ENCODE peak calls at places on chromosomes 12 and 14, in five cellular contexts. One of them, this sample, is unnamed.

GRCh38 chr14:34368115-34368970 is 93.7 kb downstream of the SPTSSA start:
- DNase-seq in heart left ventricle: no peak
- DNase-seq in HepG2: peak
- DNase-seq in IMR-90: peak
- DNase-seq in stomach: no peak
- DNase-seq in this sample: no peak

GRCh38 chr14:59695198-59695597 is 118.6 kb upstream of the CCDC175 start:
- DNase-seq in heart left ventricle: no peak
- DNase-seq in HepG2: no peak
- DNase-seq in IMR-90: no peak
- DNase-seq in stomach: no peak
- DNase-seq in this sample: no peak

GRCh38 chr14:35399083-35399807 is 5.3 kb downstream of the NFKBIA start:
- DNase-seq in heart left ventricle: no peak
- DNase-seq in HepG2: no peak
- DNase-seq in IMR-90: no peak
- DNase-seq in stomach: no peak
- DNase-seq in this sample: no peak

GRCh38 chr14:73815849-73816816 is 35.5 kb upstream of the PTGR2 start:
- DNase-seq in heart left ventricle: no peak
- DNase-seq in HepG2: no peak
- DNase-seq in IMR-90: peak
- DNase-seq in stomach: peak
- DNase-seq in this sample: no peak

GRCh38 chr14:62103497-62103896 is 341.3 kb downstream of the SNAPC1 start:
- DNase-seq in heart left ventricle: no peak
- DNase-seq in HepG2: no peak
- DNase-seq in IMR-90: no peak
- DNase-seq in stomach: no peak
- DNase-seq in this sample: no peak

GRCh38 chr12:70660620-70661219 is 23.5 kb upstream of the PTPRB start:
- DNase-seq in heart left ventricle: peak
- DNase-seq in HepG2: no peak
- DNase-seq in IMR-90: peak
- DNase-seq in stomach: no peak
- DNase-seq in this sample: no peak

GRCh38 chr14:74548881-74549280 is 55.3 kb downstream of the ISCA2 start:
- DNase-seq in heart left ventricle: peak
- DNase-seq in HepG2: no peak
- DNase-seq in IMR-90: peak
- DNase-seq in stomach: peak
- DNase-seq in this sample: no peak

GRCh38 chr14:105384041-105384557 is 14.2 kb upstream of the TEX22 start:
- DNase-seq in heart left ventricle: no peak
- DNase-seq in HepG2: no peak
- DNase-seq in IMR-90: no peak
- DNase-seq in stomach: no peak
- DNase-seq in this sample: no peak

GRCh38 chr12:65121956-65122469 is 908 bp upstream of the WIF1 start:
- DNase-seq in heart left ventricle: no peak
- DNase-seq in HepG2: no peak
- DNase-seq in IMR-90: no peak
- DNase-seq in stomach: no peak
- DNase-seq in this sample: no peak

GRCh38 chr12:93039062-93039461 is 110.0 kb upstream of the EEA1 start:
- DNase-seq in heart left ventricle: no peak
- DNase-seq in HepG2: no peak
- DNase-seq in IMR-90: peak
- DNase-seq in stomach: no peak
- DNase-seq in this sample: no peak

GRCh38 chr12:105226219-105226618 is 9.8 kb downstream of the APPL2 start:
- DNase-seq in heart left ventricle: peak
- DNase-seq in HepG2: no peak
- DNase-seq in IMR-90: peak
- DNase-seq in stomach: peak
- DNase-seq in this sample: no peak

GRCh38 chr12:19014243-19014642 is 115.3 kb upstream of the PLEKHA5 start:
- DNase-seq in heart left ventricle: no peak
- DNase-seq in HepG2: no peak
- DNase-seq in IMR-90: peak
- DNase-seq in stomach: no peak
- DNase-seq in this sample: no peak

GRCh38 chr12:65945457-65945856 is 121.2 kb downstream of the HMGA2 start:
- DNase-seq in heart left ventricle: no peak
- DNase-seq in HepG2: no peak
- DNase-seq in IMR-90: no peak
- DNase-seq in stomach: no peak
- DNase-seq in this sample: no peak

GRCh38 chr12:41032386-41032785 is 155.7 kb upstream of the PDZRN4 start:
- DNase-seq in heart left ventricle: no peak
- DNase-seq in HepG2: no peak
- DNase-seq in IMR-90: no peak
- DNase-seq in stomach: no peak
- DNase-seq in this sample: no peak

GRCh38 chr14:89638888-89639287 is 221.9 kb upstream of the FOXN3 start:
- DNase-seq in heart left ventricle: no peak
- DNase-seq in HepG2: no peak
- DNase-seq in IMR-90: no peak
- DNase-seq in stomach: no peak
- DNase-seq in this sample: no peak

GRCh38 chr14:104598039-104598438 is 6.5 kb downstream of the TMEM179 start:
- DNase-seq in heart left ventricle: no peak
- DNase-seq in HepG2: no peak
- DNase-seq in IMR-90: no peak
- DNase-seq in stomach: no peak
- DNase-seq in this sample: no peak

GRCh38 chr12:132614861-132615578 is 3.6 kb upstream of the P2RX2 start:
- DNase-seq in heart left ventricle: peak
- DNase-seq in HepG2: peak
- DNase-seq in IMR-90: peak
- DNase-seq in stomach: peak
- DNase-seq in this sample: no peak

GRCh38 chr12:120652671-120653435 is 12.4 kb downstream of the CABP1 start:
- DNase-seq in heart left ventricle: no peak
- DNase-seq in HepG2: no peak
- DNase-seq in IMR-90: no peak
- DNase-seq in stomach: no peak
- DNase-seq in this sample: no peak

GRCh38 chr12:127107744-127108143 is 1159.2 kb upstream of the TMEM132C start:
- DNase-seq in heart left ventricle: no peak
- DNase-seq in HepG2: no peak
- DNase-seq in IMR-90: no peak
- DNase-seq in stomach: no peak
- DNase-seq in this sample: no peak

GRCh38 chr14:95515080-95515489 is 1.4 kb downstream of the SYNE3 start:
- DNase-seq in heart left ventricle: no peak
- DNase-seq in HepG2: no peak
- DNase-seq in IMR-90: no peak
- DNase-seq in stomach: no peak
- DNase-seq in this sample: no peak

GRCh38 chr12:53761306-53761705 is 9.5 kb upstream of the CISTR start:
- DNase-seq in heart left ventricle: no peak
- DNase-seq in HepG2: no peak
- DNase-seq in IMR-90: no peak
- DNase-seq in stomach: no peak
- DNase-seq in this sample: no peak

DNA sequence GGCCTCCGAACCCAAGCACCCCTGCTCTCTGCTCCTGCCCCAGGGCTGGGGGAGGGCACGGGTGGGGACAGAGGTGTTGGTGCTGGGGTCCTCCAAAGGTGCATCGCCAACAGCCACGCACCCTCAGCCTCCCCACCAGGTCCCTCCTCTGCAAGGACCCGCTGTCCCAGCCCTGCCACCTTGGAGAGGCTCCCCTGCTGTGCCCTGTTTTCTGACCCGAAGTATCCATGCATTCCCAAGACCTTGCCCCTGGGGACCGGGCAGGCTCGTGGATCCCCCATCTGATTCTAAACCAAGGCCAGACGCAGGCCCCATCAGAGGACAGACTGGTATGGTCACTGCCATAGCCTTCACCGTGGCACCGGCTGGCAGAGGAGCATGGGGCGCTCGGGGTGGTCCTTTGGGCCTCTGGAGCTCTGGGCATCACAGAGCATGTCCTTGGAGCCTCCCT is 22.7 kb upstream of the BEGAIN start:
- DNase-seq in heart left ventricle: no peak
- DNase-seq in HepG2: no peak
- DNase-seq in IMR-90: no peak
- DNase-seq in stomach: no peak
- DNase-seq in this sample: no peak
- TF ChIP-seq POLR2A in heart left ventricle: no peak
- TF ChIP-seq POLR2A in HepG2: no peak
- TF ChIP-seq POLR2A in IMR-90: no peak
- TF ChIP-seq POLR2A in stomach: no peak
- TF ChIP-seq POLR2A in this sample: no peak

GRCh38 chr14:67882973-67883372 is 63.4 kb downstream of the RAD51B start:
- DNase-seq in heart left ventricle: no peak
- DNase-seq in HepG2: no peak
- DNase-seq in IMR-90: no peak
- DNase-seq in stomach: no peak
- DNase-seq in this sample: no peak

GRCh38 chr14:67881225-67881624 is 61.6 kb downstream of the RAD51B start:
- DNase-seq in heart left ventricle: no peak
- DNase-seq in HepG2: no peak
- DNase-seq in IMR-90: no peak
- DNase-seq in stomach: no peak
- DNase-seq in this sample: no peak

GRCh38 chr14:67875175-67876006 is 55.8 kb downstream of the RAD51B start:
- DNase-seq in heart left ventricle: no peak
- DNase-seq in HepG2: no peak
- DNase-seq in IMR-90: no peak
- DNase-seq in stomach: no peak
- DNase-seq in this sample: no peak

GRCh38 chr14:67883717-67884116 is 64.1 kb downstream of the RAD51B start:
- DNase-seq in heart left ventricle: no peak
- DNase-seq in HepG2: no peak
- DNase-seq in IMR-90: peak
- DNase-seq in stomach: no peak
- DNase-seq in this sample: no peak

DNA sequence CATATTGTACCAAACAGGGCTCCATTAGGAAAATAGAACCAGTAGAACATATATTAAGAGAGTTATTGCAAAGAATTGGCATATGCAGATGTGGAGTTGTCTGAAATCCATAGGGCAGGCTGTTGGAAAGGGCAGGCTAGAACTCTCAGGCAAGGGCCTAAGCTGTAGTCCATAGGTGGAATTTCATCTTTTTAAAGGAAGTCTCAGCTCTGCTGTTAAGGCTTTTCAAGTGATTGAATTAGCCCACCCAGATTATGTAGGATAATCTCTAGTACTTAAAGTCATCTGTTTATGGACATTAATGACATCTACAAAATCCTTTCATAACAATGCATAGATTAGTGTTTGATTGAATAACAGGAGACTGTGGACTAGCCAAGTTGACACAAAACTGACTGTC is 59.4 kb downstream of the RAD51B start:
- DNase-seq in heart left ventricle: no peak
- DNase-seq in HepG2: no peak
- DNase-seq in IMR-90: no peak
- DNase-seq in stomach: no peak
- DNase-seq in this sample: no peak
- H3K27ac ChIP-seq in heart left ventricle: no peak
- H3K27ac ChIP-seq in HepG2: no peak
- H3K27ac ChIP-seq in IMR-90: no peak
- H3K27ac ChIP-seq in stomach: no peak
- H3K27ac ChIP-seq in this sample: no peak

GRCh38 chr14:68936476-68936875 is 42.6 kb downstream of the ACTN1 start:
- DNase-seq in heart left ventricle: no peak
- DNase-seq in HepG2: no peak
- DNase-seq in IMR-90: no peak
- DNase-seq in stomach: no peak
- DNase-seq in this sample: no peak
- TF ChIP-seq POLR2A in heart left ventricle: no peak
- TF ChIP-seq POLR2A in HepG2: no peak
- TF ChIP-seq POLR2A in IMR-90: no peak
- TF ChIP-seq POLR2A in stomach: no peak
- TF ChIP-seq POLR2A in this sample: no peak

GRCh38 chr14:68404652-68405183 is 388.1 kb downstream of the ZFP36L1 start:
- DNase-seq in heart left ventricle: no peak
- DNase-seq in HepG2: no peak
- DNase-seq in IMR-90: peak
- DNase-seq in stomach: no peak
- DNase-seq in this sample: no peak

GRCh38 chr14:68402525-68403101 is 390.3 kb downstream of the ZFP36L1 start:
- DNase-seq in heart left ventricle: no peak
- DNase-seq in HepG2: no peak
- DNase-seq in IMR-90: no peak
- DNase-seq in stomach: no peak
- DNase-seq in this sample: no peak

GRCh38 chr14:68401855-68402254 is 391.0 kb downstream of the ZFP36L1 start:
- DNase-seq in heart left ventricle: no peak
- DNase-seq in HepG2: no peak
- DNase-seq in IMR-90: no peak
- DNase-seq in stomach: no peak
- DNase-seq in this sample: no peak

GRCh38 chr14:68403794-68404522 is 388.9 kb downstream of the ZFP36L1 start:
- DNase-seq in heart left ventricle: no peak
- DNase-seq in HepG2: no peak
- DNase-seq in IMR-90: no peak
- DNase-seq in stomach: no peak
- DNase-seq in this sample: no peak

GRCh38 chr14:68403191-68403781 is 389.6 kb downstream of the ZFP36L1 start:
- DNase-seq in heart left ventricle: no peak
- DNase-seq in HepG2: no peak
- DNase-seq in IMR-90: no peak
- DNase-seq in stomach: no peak
- DNase-seq in this sample: no peak
- H3K27ac ChIP-seq in heart left ventricle: peak
- H3K27ac ChIP-seq in HepG2: no peak
- H3K27ac ChIP-seq in IMR-90: no peak
- H3K27ac ChIP-seq in stomach: peak
- H3K27ac ChIP-seq in this sample: no peak

DNA sequence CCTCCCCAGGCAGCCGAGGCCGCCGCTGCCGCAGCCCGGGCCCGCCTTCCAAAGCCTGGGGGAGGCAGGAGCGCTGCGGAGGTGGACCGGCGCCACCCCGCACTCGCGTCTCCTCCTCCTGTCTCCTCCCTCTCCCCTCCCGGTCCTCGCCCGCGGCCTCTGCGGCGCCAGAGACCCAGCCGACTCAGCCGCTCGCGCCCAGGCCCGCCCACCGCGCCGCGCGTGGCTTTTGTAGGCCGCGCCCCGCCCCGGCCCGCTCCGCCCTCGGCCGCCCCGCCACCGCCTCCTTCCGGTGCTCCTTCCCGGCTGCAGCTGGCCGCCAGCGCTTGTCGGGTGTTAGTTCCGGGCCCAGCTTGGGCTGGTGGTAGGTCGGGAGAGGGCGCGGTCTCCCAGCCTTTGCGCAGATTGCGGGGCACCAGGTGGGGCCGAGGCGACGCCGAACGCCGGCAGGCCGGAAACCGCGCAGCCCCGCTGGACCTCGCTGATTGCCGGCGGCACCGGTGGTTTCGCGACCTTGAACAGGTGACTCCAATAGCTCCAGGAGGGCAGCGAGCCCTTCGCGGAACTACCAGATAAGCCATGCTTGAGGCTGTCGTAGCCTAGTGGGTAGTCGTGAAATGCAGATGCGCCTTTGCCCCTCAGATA is at the start of gene CAPRIN2:
- DNase-seq in heart left ventricle: peak
- DNase-seq in HepG2: peak
- DNase-seq in IMR-90: peak
- DNase-seq in stomach: peak
- DNase-seq in this sample: peak
- TF ChIP-seq POLR2A in heart left ventricle: no peak
- TF ChIP-seq POLR2A in HepG2: peak
- TF ChIP-seq POLR2A in IMR-90: peak
- TF ChIP-seq POLR2A in stomach: peak
- TF ChIP-seq POLR2A in this sample: peak

This sample was measured in esophagus squamous epithelium.